ENCODE peak calls at places on chromosomes 16 and 17, in nine cellular contexts. U, X, E, L, J, R, G, P and Q are unnamed samples. For H3K4me1 and H3K27me3, the result is how much of the 10 kb centered on the place peaks cover.

GRCh38 chr17:78596871-78597635 is 19.9 kb upstream of the DNAH17 start:
- DNase-seq in U (no peak), X (no peak), E (no peak), L (no peak), J (no peak), R (no peak), G (no peak), P (no peak), Q (no peak)

GRCh38 chr16:23423496-23424049 is 29.4 kb downstream of the COG7 start:
- DNase-seq in U (peak), X (peak), E (peak), L (peak), J (no peak), R (peak), G (peak), P (peak), Q (peak)

GRCh38 chr17:33602981-33603380 is 309.9 kb upstream of the ASIC2 start:
- DNase-seq in U (no peak), X (no peak), E (no peak), L (no peak), J (no peak), R (no peak), G (no peak), P (no peak), Q (no peak)

GRCh38 chr16:63787014-63787413 is 1334.8 kb downstream of the CDH11 start:
- DNase-seq in U (no peak), X (no peak), E (no peak), L (no peak), J (no peak), R (no peak), G (no peak), P (no peak), Q (no peak)

GRCh38 chr16:88705076-88705684 is 1.0 kb downstream of the RNF166 start:
- DNase-seq in U (no peak), X (no peak), E (no peak), L (no peak), J (no peak), R (no peak), G (no peak), P (no peak), Q (peak)

GRCh38 chr17:70366421-70366820 is 197.1 kb downstream of the KCNJ2 start:
- DNase-seq in U (no peak), X (no peak), E (no peak), L (no peak), J (no peak), R (no peak), G (no peak), P (no peak), Q (no peak)

GRCh38 chr17:77318491-77319210 is 177.9 kb downstream of the SEC14L1 start:
- DNase-seq in U (no peak), X (peak), E (peak), L (peak), J (no peak), R (no peak), G (peak), P (no peak), Q (no peak)

GRCh38 chr17:60127068-60128064 is 22.4 kb upstream of the CA4 start:
- DNase-seq in U (no peak), X (no peak), E (no peak), L (no peak), J (no peak), R (peak), G (no peak), P (peak), Q (no peak)

GRCh38 chr17:32565401-32565800 is 78.6 kb downstream of the CDK5R1 start:
- DNase-seq in U (no peak), X (no peak), E (no peak), L (peak), J (no peak), R (no peak), G (no peak), P (no peak), Q (no peak)

GRCh38 chr17:41615454-41615853 is 2.9 kb upstream of the KRT16 start:
- DNase-seq in U (no peak), X (peak), E (no peak), L (peak), J (no peak), R (no peak), G (no peak), P (peak), Q (no peak)

GRCh38 chr17:3845754-3846738 is at the start of gene NCBP3:
- DNase-seq in U (peak), X (peak), E (peak), L (peak), J (peak), R (peak), G (peak), P (peak), Q (peak)

DNA sequence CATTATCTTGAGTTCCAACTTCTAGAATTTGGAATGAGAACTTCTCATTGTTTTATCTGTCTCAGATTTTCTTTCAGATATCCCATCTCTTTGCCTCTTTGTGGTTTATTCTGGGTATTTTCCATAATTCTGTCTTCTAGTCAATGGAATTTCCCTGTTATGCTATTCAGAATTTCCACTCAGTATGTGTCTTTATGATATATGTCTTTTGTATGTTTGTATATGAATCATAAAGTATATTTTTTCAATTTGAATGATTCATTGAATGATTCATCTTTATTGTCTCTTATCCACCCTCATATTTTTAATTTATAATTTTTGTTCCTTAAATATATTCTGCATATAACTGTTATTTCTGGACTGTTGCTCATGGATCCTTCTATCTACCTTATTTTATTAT is 729.7 kb upstream of the GOT2 start:
- DNase-seq in U (no peak), X (no peak), E (no peak), L (no peak), J (no peak), R (no peak), G (no peak), P (no peak), Q (no peak)
- H3K27ac ChIP-seq in U (no peak), X (peak), E (no peak), L (no peak), J (no peak), R (no peak), G (no peak), P (no peak), Q (no peak)

DNA sequence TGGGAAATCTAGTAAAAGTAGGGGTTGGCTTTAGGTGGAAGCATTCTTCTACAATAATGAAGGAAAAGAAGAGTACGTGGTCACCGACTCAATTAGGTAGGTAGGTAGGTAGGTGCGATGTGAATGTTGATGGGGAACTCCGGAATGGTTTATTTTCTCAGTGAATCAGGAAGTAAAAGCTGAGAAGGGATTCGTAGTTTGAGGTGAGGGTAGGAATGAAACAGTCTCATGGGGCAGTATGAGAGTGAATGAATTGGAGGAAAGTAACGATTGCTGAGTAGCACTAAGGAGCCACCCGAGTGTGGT is 13.9 kb downstream of the PER1 start:
- DNase-seq in U (no peak), X (no peak), E (no peak), L (no peak), J (no peak), R (no peak), G (no peak), P (no peak), Q (no peak)
- H3K4me1 ChIP-seq in U (half or more), X (under half), E (under half), L (under half), J (under half), R (under half), G (under half), P (under half), Q (under half)

GRCh38 chr16:2963611-2964415 is at the start of gene KREMEN2:
- DNase-seq in U (no peak), X (peak), E (peak), L (no peak), J (no peak), R (no peak), G (no peak), P (no peak), Q (peak)
- H3K27me3 ChIP-seq in U (under half), X (under half), E (under half), L (under half), J (under half), R (under half), G (under half), P (under half), Q (under half)

DNA sequence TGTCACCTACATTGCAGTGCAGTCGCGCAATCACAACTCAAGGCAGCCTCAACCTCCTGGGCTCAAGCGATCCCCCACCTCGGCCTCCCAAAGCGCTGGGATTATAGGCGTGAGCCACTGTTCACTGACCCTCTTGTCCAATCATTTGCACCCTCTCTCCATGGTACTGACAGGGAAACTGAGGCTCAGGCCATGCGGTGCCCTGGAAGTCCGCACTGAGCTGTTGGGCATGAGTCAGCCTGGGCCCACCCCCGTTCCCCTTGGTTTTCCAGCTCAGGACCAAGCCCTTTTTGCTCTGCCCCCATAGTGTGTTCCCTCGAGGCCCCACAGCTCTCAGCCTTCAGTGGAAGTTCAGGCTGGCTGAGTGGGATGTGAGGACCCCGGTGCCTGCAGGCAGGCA is 10.1 kb downstream of the GSE1 start:
- DNase-seq in U (no peak), X (no peak), E (no peak), L (no peak), J (no peak), R (no peak), G (no peak), P (no peak), Q (no peak)
- H3K27ac ChIP-seq in U (no peak), X (no peak), E (no peak), L (no peak), J (no peak), R (no peak), G (no peak), P (no peak), Q (no peak)

GRCh38 chr17:50205931-50206505 is 4.6 kb upstream of the COL1A1 start:
- DNase-seq in U (no peak), X (peak), E (peak), L (no peak), J (no peak), R (no peak), G (peak), P (no peak), Q (no peak)

GRCh38 chr17:50207318-50207717 is 5.9 kb upstream of the COL1A1 start:
- DNase-seq in U (no peak), X (peak), E (peak), L (no peak), J (no peak), R (no peak), G (peak), P (no peak), Q (no peak)

GRCh38 chr17:50207792-50208567 is 6.5 kb upstream of the COL1A1 start:
- DNase-seq in U (no peak), X (peak), E (peak), L (no peak), J (no peak), R (no peak), G (no peak), P (no peak), Q (no peak)

GRCh38 chr17:50205111-50205821 is 3.8 kb upstream of the COL1A1 start:
- DNase-seq in U (no peak), X (peak), E (peak), L (no peak), J (no peak), R (no peak), G (peak), P (no peak), Q (no peak)

GRCh38 chr17:50206604-50207293 is 5.3 kb upstream of the COL1A1 start:
- DNase-seq in U (no peak), X (peak), E (peak), L (no peak), J (no peak), R (no peak), G (peak), P (no peak), Q (no peak)
- H3K4me1 ChIP-seq in U (half or more), X (under half), E (under half), L (under half), J (under half), R (under half), G (half or more), P (under half), Q (under half)

GRCh38 chr17:2059125-2059836 is 4.4 kb downstream of the HIC1 start:
- DNase-seq in U (no peak), X (no peak), E (peak), L (no peak), J (no peak), R (no peak), G (no peak), P (no peak), Q (no peak)
- H3K27me3 ChIP-seq in U (under half), X (under half), E (under half), L (under half), J (under half), R (under half), G (under half), P (under half), Q (under half)